ENCODE peak calls at places on chromosomes 11 and 22, in seven cellular contexts. One of them, this sample, is unnamed.
A peak's percentile ranks its signal among the peaks of the same experiment; 100 is the strongest.

GRCh38 chr22:25554321-25555088 is 10.0 kb upstream of the GRK3 start:
- DNase-seq in left ventricle myocardium inferior: no peak
- DNase-seq in adipocyte: no peak
- DNase-seq in right atrium auricular region: no peak
- DNase-seq in uterus: no peak
- DNase-seq in bronchial epithelial cell: no peak
- DNase-seq in HFF-Myc: no peak
- DNase-seq in this sample: no peak

GRCh38 chr11:57314221-57314973 is 10.4 kb downstream of the TNKS1BP1 start:
- DNase-seq in left ventricle myocardium inferior: no peak
- DNase-seq in bronchial epithelial cell: no peak
- DNase-seq in HFF-Myc: no peak
- DNase-seq in right atrium auricular region: no peak
- DNase-seq in uterus: no peak
- DNase-seq in adipocyte: no peak
- DNase-seq in this sample: no peak

GRCh38 chr11:92190535-92191206 is 33.9 kb upstream of the FAT3 start:
- DNase-seq in left ventricle myocardium inferior: no peak
- DNase-seq in HFF-Myc: no peak
- DNase-seq in adipocyte: no peak
- DNase-seq in bronchial epithelial cell: no peak
- DNase-seq in right atrium auricular region: no peak
- DNase-seq in uterus: no peak
- DNase-seq in this sample: no peak

GRCh38 chr11:123145661-123146060 is 49.4 kb downstream of the CLMP start:
- DNase-seq in adipocyte: no peak
- DNase-seq in left ventricle myocardium inferior: no peak
- DNase-seq in HFF-Myc: no peak
- DNase-seq in uterus: no peak
- DNase-seq in bronchial epithelial cell: no peak
- DNase-seq in right atrium auricular region: no peak
- DNase-seq in this sample: no peak

GRCh38 chr11:114762437-114762836 is 84.1 kb downstream of the NXPE2 start:
- DNase-seq in adipocyte: peak; percentile 77
- DNase-seq in left ventricle myocardium inferior: peak; percentile 60
- DNase-seq in HFF-Myc: peak; percentile 16
- DNase-seq in bronchial epithelial cell: peak; percentile 30
- DNase-seq in right atrium auricular region: peak; percentile 63
- DNase-seq in uterus: peak; percentile 44
- DNase-seq in this sample: no peak

GRCh38 chr22:48805516-48805915 is 1022.2 kb downstream of the BRD1 start:
- DNase-seq in bronchial epithelial cell: no peak
- DNase-seq in left ventricle myocardium inferior: no peak
- DNase-seq in right atrium auricular region: no peak
- DNase-seq in adipocyte: no peak
- DNase-seq in uterus: no peak
- DNase-seq in HFF-Myc: no peak
- DNase-seq in this sample: no peak

GRCh38 chr11:133163463-133164419 is 368.6 kb downstream of the OPCML start:
- DNase-seq in uterus: no peak
- DNase-seq in right atrium auricular region: no peak
- DNase-seq in HFF-Myc: no peak
- DNase-seq in adipocyte: peak; percentile 64
- DNase-seq in left ventricle myocardium inferior: no peak
- DNase-seq in bronchial epithelial cell: peak; percentile 30
- DNase-seq in this sample: no peak

GRCh38 chr11:101082813-101083212 is 46.8 kb downstream of the PGR start:
- DNase-seq in HFF-Myc: no peak
- DNase-seq in adipocyte: no peak
- DNase-seq in bronchial epithelial cell: no peak
- DNase-seq in left ventricle myocardium inferior: no peak
- DNase-seq in uterus: no peak
- DNase-seq in right atrium auricular region: no peak
- DNase-seq in this sample: no peak

GRCh38 chr11:79925570-79925969 is 484.7 kb upstream of the TENM4 start:
- DNase-seq in uterus: no peak
- DNase-seq in right atrium auricular region: no peak
- DNase-seq in left ventricle myocardium inferior: no peak
- DNase-seq in adipocyte: no peak
- DNase-seq in bronchial epithelial cell: no peak
- DNase-seq in HFF-Myc: no peak
- DNase-seq in this sample: no peak

GRCh38 chr11:117179048-117179999 is 781 bp downstream of the SIDT2 start:
- DNase-seq in right atrium auricular region: peak; percentile 62
- DNase-seq in left ventricle myocardium inferior: peak; percentile 43
- DNase-seq in uterus: no peak
- DNase-seq in HFF-Myc: no peak
- DNase-seq in bronchial epithelial cell: no peak
- DNase-seq in adipocyte: peak; percentile 61
- DNase-seq in this sample: no peak

GRCh38 chr11:75592699-75593098 is 30.6 kb downstream of the SERPINH1 start:
- DNase-seq in bronchial epithelial cell: no peak
- DNase-seq in adipocyte: no peak
- DNase-seq in uterus: no peak
- DNase-seq in left ventricle myocardium inferior: no peak
- DNase-seq in HFF-Myc: no peak
- DNase-seq in right atrium auricular region: no peak
- DNase-seq in this sample: no peak

GRCh38 chr11:126153999-126154398 is 57.5 kb downstream of the RPUSD4 start:
- DNase-seq in uterus: peak; percentile 66
- DNase-seq in right atrium auricular region: no peak
- DNase-seq in left ventricle myocardium inferior: no peak
- DNase-seq in adipocyte: peak; percentile 56
- DNase-seq in HFF-Myc: peak; percentile 80
- DNase-seq in bronchial epithelial cell: no peak
- DNase-seq in this sample: no peak

GRCh38 chr11:6397156-6397555 is 6.9 kb downstream of the SMPD1 start:
- DNase-seq in adipocyte: no peak
- DNase-seq in uterus: no peak
- DNase-seq in left ventricle myocardium inferior: no peak
- DNase-seq in right atrium auricular region: no peak
- DNase-seq in HFF-Myc: no peak
- DNase-seq in bronchial epithelial cell: no peak
- DNase-seq in this sample: no peak

GRCh38 chr11:130892847-130893246 is 23.4 kb downstream of the SNX19 start:
- DNase-seq in uterus: no peak
- DNase-seq in HFF-Myc: no peak
- DNase-seq in right atrium auricular region: no peak
- DNase-seq in adipocyte: no peak
- DNase-seq in bronchial epithelial cell: no peak
- DNase-seq in left ventricle myocardium inferior: no peak
- DNase-seq in this sample: no peak

GRCh38 chr11:112268406-112268805 is 7.7 kb upstream of the PLET1 start:
- DNase-seq in adipocyte: no peak
- DNase-seq in uterus: no peak
- DNase-seq in right atrium auricular region: no peak
- DNase-seq in left ventricle myocardium inferior: no peak
- DNase-seq in HFF-Myc: no peak
- DNase-seq in bronchial epithelial cell: no peak
- DNase-seq in this sample: no peak

GRCh38 chr11:112273066-112273465 is 12.4 kb upstream of the PLET1 start:
- DNase-seq in bronchial epithelial cell: no peak
- DNase-seq in HFF-Myc: no peak
- DNase-seq in left ventricle myocardium inferior: no peak
- DNase-seq in right atrium auricular region: no peak
- DNase-seq in uterus: no peak
- DNase-seq in adipocyte: no peak
- DNase-seq in this sample: no peak

GRCh38 chr11:112269139-112269538 is 8.5 kb upstream of the PLET1 start:
- DNase-seq in right atrium auricular region: no peak
- DNase-seq in uterus: no peak
- DNase-seq in left ventricle myocardium inferior: no peak
- DNase-seq in adipocyte: no peak
- DNase-seq in HFF-Myc: no peak
- DNase-seq in bronchial epithelial cell: no peak
- DNase-seq in this sample: no peak

GRCh38 chr11:112271242-112271641 is 10.6 kb upstream of the PLET1 start:
- DNase-seq in bronchial epithelial cell: no peak
- DNase-seq in uterus: no peak
- DNase-seq in right atrium auricular region: no peak
- DNase-seq in HFF-Myc: no peak
- DNase-seq in left ventricle myocardium inferior: no peak
- DNase-seq in adipocyte: no peak
- DNase-seq in this sample: no peak

GRCh38 chr11:112270551-112271180 is 10.0 kb upstream of the PLET1 start:
- DNase-seq in left ventricle myocardium inferior: no peak
- DNase-seq in bronchial epithelial cell: no peak
- DNase-seq in uterus: no peak
- DNase-seq in adipocyte: no peak
- DNase-seq in HFF-Myc: no peak
- DNase-seq in right atrium auricular region: no peak
- DNase-seq in this sample: no peak
- H3K4me3 ChIP-seq in left ventricle myocardium inferior: no peak overlapping the region
- H3K4me3 ChIP-seq in bronchial epithelial cell: no peak overlapping the region
- H3K4me3 ChIP-seq in uterus: no peak overlapping the region
- H3K4me3 ChIP-seq in adipocyte: no peak overlapping the region
- H3K4me3 ChIP-seq in HFF-Myc: no peak overlapping the region
- H3K4me3 ChIP-seq in right atrium auricular region: no peak overlapping the region
- H3K4me3 ChIP-seq in this sample: no peak overlapping the region

GRCh38 chr11:104120493-104121200 is 43.3 kb downstream of the PDGFD start:
- DNase-seq in HFF-Myc: no peak
- DNase-seq in adipocyte: no peak
- DNase-seq in uterus: no peak
- DNase-seq in right atrium auricular region: no peak
- DNase-seq in bronchial epithelial cell: no peak
- DNase-seq in left ventricle myocardium inferior: no peak
- DNase-seq in this sample: no peak

GRCh38 chr11:104118105-104118762 is 45.7 kb downstream of the PDGFD start:
- DNase-seq in left ventricle myocardium inferior: no peak
- DNase-seq in HFF-Myc: no peak
- DNase-seq in uterus: no peak
- DNase-seq in adipocyte: no peak
- DNase-seq in right atrium auricular region: no peak
- DNase-seq in bronchial epithelial cell: no peak
- DNase-seq in this sample: no peak

GRCh38 chr11:104126464-104126863 is 37.5 kb downstream of the PDGFD start:
- DNase-seq in right atrium auricular region: no peak
- DNase-seq in HFF-Myc: no peak
- DNase-seq in bronchial epithelial cell: no peak
- DNase-seq in adipocyte: no peak
- DNase-seq in uterus: no peak
- DNase-seq in left ventricle myocardium inferior: no peak
- DNase-seq in this sample: no peak

GRCh38 chr11:104124979-104125378 is 39.0 kb downstream of the PDGFD start:
- DNase-seq in adipocyte: no peak
- DNase-seq in bronchial epithelial cell: no peak
- DNase-seq in right atrium auricular region: no peak
- DNase-seq in HFF-Myc: no peak
- DNase-seq in left ventricle myocardium inferior: no peak
- DNase-seq in uterus: no peak
- DNase-seq in this sample: no peak

GRCh38 chr11:104122008-104122635 is 41.8 kb downstream of the PDGFD start:
- DNase-seq in bronchial epithelial cell: no peak
- DNase-seq in uterus: no peak
- DNase-seq in left ventricle myocardium inferior: no peak
- DNase-seq in adipocyte: no peak
- DNase-seq in HFF-Myc: no peak
- DNase-seq in right atrium auricular region: no peak
- DNase-seq in this sample: no peak
- H3K4me3 ChIP-seq in bronchial epithelial cell: no peak overlapping the region
- H3K4me3 ChIP-seq in uterus: no peak overlapping the region
- H3K4me3 ChIP-seq in left ventricle myocardium inferior: no peak overlapping the region
- H3K4me3 ChIP-seq in adipocyte: no peak overlapping the region
- H3K4me3 ChIP-seq in HFF-Myc: no peak overlapping the region
- H3K4me3 ChIP-seq in right atrium auricular region: no peak overlapping the region
- H3K4me3 ChIP-seq in this sample: no peak overlapping the region

GRCh38 chr11:65919151-65920034 is at the start of gene DRAP1:
- DNase-seq in left ventricle myocardium inferior: peak; percentile 99
- DNase-seq in HFF-Myc: peak; percentile 82
- DNase-seq in adipocyte: peak; percentile 100
- DNase-seq in uterus: peak; percentile 99
- DNase-seq in right atrium auricular region: peak; percentile 98
- DNase-seq in bronchial epithelial cell: peak; percentile 84
- DNase-seq in this sample: peak; percentile 91

GRCh38 chr11:65921876-65922275 is 2.6 kb downstream of the DRAP1 start:
- DNase-seq in bronchial epithelial cell: no peak
- DNase-seq in uterus: no peak
- DNase-seq in left ventricle myocardium inferior: no peak
- DNase-seq in HFF-Myc: no peak
- DNase-seq in adipocyte: no peak
- DNase-seq in right atrium auricular region: no peak
- DNase-seq in this sample: no peak

GRCh38 chr11:65920035-65920802 is 993 bp downstream of the DRAP1 start:
- DNase-seq in left ventricle myocardium inferior: peak; percentile 24
- DNase-seq in bronchial epithelial cell: no peak
- DNase-seq in right atrium auricular region: no peak
- DNase-seq in HFF-Myc: no peak
- DNase-seq in uterus: peak; percentile 35
- DNase-seq in adipocyte: peak; percentile 50
- DNase-seq in this sample: no peak

GRCh38 chr11:65922565-65922964 is 3.3 kb downstream of the DRAP1 start:
- DNase-seq in uterus: no peak
- DNase-seq in adipocyte: no peak
- DNase-seq in HFF-Myc: no peak
- DNase-seq in bronchial epithelial cell: no peak
- DNase-seq in left ventricle myocardium inferior: no peak
- DNase-seq in right atrium auricular region: no peak
- DNase-seq in this sample: no peak

DNA sequence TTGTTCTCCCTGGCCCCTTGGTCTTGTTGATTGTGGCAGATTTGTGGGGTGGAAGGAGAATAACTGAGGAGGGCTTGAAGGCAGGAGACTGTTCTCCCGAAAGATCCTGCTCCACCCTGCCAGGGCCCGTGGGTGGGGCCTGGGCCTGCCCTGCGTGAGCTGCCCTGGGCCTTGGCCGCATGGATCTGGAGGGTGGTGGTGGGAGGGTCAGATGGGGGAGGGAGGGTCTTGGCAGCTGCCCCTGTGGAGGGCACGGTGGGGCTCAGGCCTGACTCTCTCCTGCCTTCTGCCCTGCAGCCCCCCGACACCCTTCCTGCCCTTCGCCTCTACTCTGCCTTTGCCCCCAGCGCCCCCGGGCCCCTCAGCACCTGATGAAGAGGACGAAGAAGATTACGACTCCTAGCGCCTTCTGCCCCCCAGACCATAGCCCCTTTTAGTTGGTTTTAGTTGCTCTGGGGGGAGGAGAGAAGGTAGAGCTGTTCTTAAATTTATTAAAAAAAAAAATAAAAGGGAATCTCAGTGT is 1.9 kb downstream of the DRAP1 start:
- DNase-seq in right atrium auricular region: no peak
- DNase-seq in uterus: no peak
- DNase-seq in bronchial epithelial cell: no peak
- DNase-seq in left ventricle myocardium inferior: no peak
- DNase-seq in adipocyte: no peak
- DNase-seq in HFF-Myc: no peak
- DNase-seq in this sample: no peak
- H3K4me3 ChIP-seq in right atrium auricular region: no peak overlapping the region
- H3K4me3 ChIP-seq in uterus: no peak overlapping the region
- H3K4me3 ChIP-seq in bronchial epithelial cell: no peak overlapping the region
- H3K4me3 ChIP-seq in left ventricle myocardium inferior: peak overlapping the region; percentile 100
- H3K4me3 ChIP-seq in adipocyte: peak overlapping the region; percentile 92
- H3K4me3 ChIP-seq in HFF-Myc: peak overlapping the region; percentile 78
- H3K4me3 ChIP-seq in this sample: no peak overlapping the region

GRCh38 chr11:119339581-119340334 is 925 bp downstream of the C1QTNF5 start:
- DNase-seq in right atrium auricular region: no peak
- DNase-seq in adipocyte: peak; percentile 91
- DNase-seq in uterus: peak; percentile 76
- DNase-seq in HFF-Myc: no peak
- DNase-seq in left ventricle myocardium inferior: peak; percentile 81
- DNase-seq in bronchial epithelial cell: no peak
- DNase-seq in this sample: no peak
- H3K4me3 ChIP-seq in right atrium auricular region: peak overlapping the region; percentile 82
- H3K4me3 ChIP-seq in adipocyte: peak overlapping the region; percentile 84
- H3K4me3 ChIP-seq in uterus: peak overlapping the region; percentile 49
- H3K4me3 ChIP-seq in HFF-Myc: peak overlapping the region; percentile 39
- H3K4me3 ChIP-seq in left ventricle myocardium inferior: peak overlapping the region; percentile 77
- H3K4me3 ChIP-seq in bronchial epithelial cell: peak overlapping the region; percentile 29
- H3K4me3 ChIP-seq in this sample: peak overlapping the region; percentile 72

GRCh38 chr11:12085371-12086251 is 24.8 kb upstream of the MICAL2 start:
- DNase-seq in left ventricle myocardium inferior: no peak
- DNase-seq in uterus: no peak
- DNase-seq in HFF-Myc: no peak
- DNase-seq in right atrium auricular region: no peak
- DNase-seq in bronchial epithelial cell: no peak
- DNase-seq in adipocyte: peak; percentile 28
- DNase-seq in this sample: no peak
- H3K4me3 ChIP-seq in left ventricle myocardium inferior: peak overlapping the region; percentile 22
- H3K4me3 ChIP-seq in uterus: no peak overlapping the region
- H3K4me3 ChIP-seq in HFF-Myc: peak overlapping the region; percentile 30
- H3K4me3 ChIP-seq in right atrium auricular region: no peak overlapping the region
- H3K4me3 ChIP-seq in bronchial epithelial cell: no peak overlapping the region
- H3K4me3 ChIP-seq in adipocyte: peak overlapping the region; percentile 68
- H3K4me3 ChIP-seq in this sample: no peak overlapping the region